ENCODE peak calls at places on chromosomes 4 and X, in five cellular contexts. O is GM23338, Q is AG10803, D is fibroblast of pulmonary artery, L is astrocyte of the cerebellum. C is an unnamed sample.

GRCh38 chr4:123819362-123820035 is 422.9 kb downstream of the SPRY1 start:
- DNase-seq in O (no peak), Q (no peak), D (peak), L (no peak), C (peak)

GRCh38 chr4:223913-224497 is 81.3 kb downstream of the ZNF732 start:
- DNase-seq in O (no peak), Q (no peak), D (no peak), L (no peak), C (no peak)

GRCh38 chrX:2609431-2610238 is 81.5 kb upstream of the CD99 start:
- DNase-seq in O (peak), Q (no peak), D (peak), L (no peak), C (peak)

GRCh38 chrX:74371823-74372222 is 49.5 kb upstream of the SLC16A2 start:
- DNase-seq in O (no peak), Q (no peak), D (no peak), L (no peak), C (no peak)

GRCh38 chrX:140425712-140426395 is 79.0 kb downstream of the SOX3 start:
- DNase-seq in O (peak), Q (no peak), D (no peak), L (no peak), C (no peak)

GRCh38 chrX:46324166-46324565 is 221.1 kb downstream of the ZNF674 start:
- DNase-seq in O (no peak), Q (no peak), D (no peak), L (no peak), C (no peak)

GRCh38 chrX:146346102-146346501 is 463.5 kb upstream of the CXorf51B start:
- DNase-seq in O (no peak), Q (no peak), D (no peak), L (no peak), C (no peak)

GRCh38 chr4:88659061-88659889 is 38.4 kb downstream of the NAP1L5 start:
- DNase-seq in O (peak), Q (peak), D (peak), L (peak), C (peak)

GRCh38 chrX:95949588-95949987 is 735.1 kb upstream of the DIAPH2 start:
- DNase-seq in O (no peak), Q (no peak), D (no peak), L (no peak), C (no peak)

GRCh38 chr4:89196056-89196674 is 84.8 kb downstream of the TIGD2 start:
- DNase-seq in O (peak), Q (peak), D (no peak), L (no peak), C (no peak)

GRCh38 chr4:84502333-84502954 is 3.4 kb upstream of the NKX6-1 start:
- DNase-seq in O (no peak), Q (no peak), D (no peak), L (no peak), C (no peak)

GRCh38 chr4:25827897-25828296 is 34.9 kb downstream of the SEL1L3 start:
- DNase-seq in O (no peak), Q (no peak), D (no peak), L (no peak), C (no peak)

GRCh38 chr4:53307819-53308773 is 57.8 kb downstream of the SCFD2 start:
- DNase-seq in O (no peak), Q (peak), D (no peak), L (peak), C (peak)
- H3K4me3 ChIP-seq in O (no peak), Q (no peak), D (no peak), L (no peak), C (no peak)

GRCh38 chr4:40087799-40088366 is 31.2 kb downstream of the N4BP2 start:
- DNase-seq in O (no peak), Q (no peak), D (no peak), L (no peak), C (no peak)

GRCh38 chr4:40086421-40086820 is 29.8 kb downstream of the N4BP2 start:
- DNase-seq in O (no peak), Q (no peak), D (no peak), L (no peak), C (no peak)
- TF ChIP-seq CTCF in O (no peak), Q (no peak), D (no peak), L (no peak), C (no peak)

GRCh38 chr4:87012265-87012953 is 77.6 kb downstream of the AFF1 start:
- DNase-seq in O (no peak), Q (no peak), D (no peak), L (no peak), C (no peak)
- H3K4me3 ChIP-seq in O (no peak), Q (no peak), D (no peak), L (no peak), C (no peak)

DNA sequence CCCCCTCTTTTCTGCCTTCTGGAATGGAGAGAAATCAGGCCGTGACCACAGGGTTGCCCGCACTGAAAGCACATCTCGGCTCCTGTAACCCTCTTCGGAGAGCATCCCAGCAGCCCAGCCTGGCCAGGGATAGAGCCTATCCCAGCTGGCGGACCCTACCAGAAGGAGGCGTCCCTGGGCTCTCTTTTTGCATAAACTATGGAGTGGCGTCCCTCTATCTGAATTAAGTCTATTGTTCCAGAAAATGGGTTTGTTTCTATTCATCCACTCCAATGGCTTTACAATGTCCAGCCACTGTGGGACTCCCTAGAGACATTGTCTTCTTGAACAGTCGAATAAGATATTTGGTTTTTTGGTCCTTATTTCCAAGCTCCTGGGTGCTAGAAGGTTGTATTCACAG is 689 bp upstream of the NHSL2 start:
- DNase-seq in O (peak), Q (peak), D (peak), L (no peak), C (peak)
- TF ChIP-seq CTCF in O (peak), Q (peak), D (peak), L (peak), C (peak)

GRCh38 chr4:41611881-41612871 is 74.2 kb downstream of the LIMCH1 start:
- DNase-seq in O (peak), Q (peak), D (peak), L (peak), C (no peak)
- H3K4me3 ChIP-seq in O (peak), Q (no peak), D (no peak), L (peak), C (no peak)

GRCh38 chrX:147914609-147915008 is 2.9 kb downstream of the FMR1 start:
- DNase-seq in O (no peak), Q (no peak), D (no peak), L (no peak), C (no peak)
- TF ChIP-seq CTCF in O (no peak), Q (no peak), D (no peak), L (no peak), C (no peak)

DNA sequence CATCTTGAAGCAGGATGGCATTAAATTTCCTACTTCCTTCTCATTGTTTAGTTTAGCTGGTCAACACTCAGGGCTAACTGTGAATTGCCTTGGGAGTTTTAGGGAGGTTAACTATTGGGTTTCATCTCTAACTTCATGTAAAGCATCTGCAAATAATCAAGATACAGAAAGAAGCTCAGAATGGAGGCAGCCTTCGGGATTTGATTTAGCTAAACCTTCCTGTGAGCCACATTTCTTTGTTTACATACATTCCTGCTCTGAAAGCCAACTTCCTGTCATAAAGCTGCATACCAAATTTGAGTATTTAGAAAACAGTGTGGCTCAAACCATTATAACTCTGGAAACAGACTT is 131.7 kb upstream of the PCDH18 start:
- DNase-seq in O (peak), Q (peak), D (peak), L (peak), C (peak)
- H3K4me3 ChIP-seq in O (no peak), Q (no peak), D (no peak), L (no peak), C (no peak)

DNA sequence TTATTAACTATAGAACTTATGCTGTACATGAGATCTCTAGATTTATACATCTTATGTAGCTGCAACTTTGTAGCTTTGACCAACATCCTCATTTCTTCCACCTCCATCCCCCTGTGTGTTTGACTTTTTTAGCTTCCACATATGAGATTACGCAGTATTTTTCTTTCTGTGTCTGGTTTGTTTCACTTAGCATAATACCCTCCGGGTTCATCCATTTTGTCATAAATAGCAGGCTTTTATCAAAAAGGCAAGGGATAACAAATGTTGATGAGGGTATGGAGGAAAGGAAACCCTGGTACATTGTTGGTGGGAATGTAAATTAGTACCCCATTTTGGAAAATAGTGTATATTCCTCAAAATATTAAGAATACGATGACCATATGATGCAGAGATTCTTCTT is 116.4 kb upstream of the DGKK start:
- DNase-seq in O (no peak), Q (no peak), D (no peak), L (no peak), C (no peak)
- TF ChIP-seq CTCF in O (no peak), Q (no peak), D (no peak), L (no peak), C (no peak)

GRCh38 chrX:136030357-136031225 is 45.4 kb downstream of the SLC9A6 start:
- DNase-seq in O (no peak), Q (peak), D (peak), L (peak), C (peak)
- H3K4me3 ChIP-seq in O (no peak), Q (peak), D (no peak), L (no peak), C (no peak)

DNA sequence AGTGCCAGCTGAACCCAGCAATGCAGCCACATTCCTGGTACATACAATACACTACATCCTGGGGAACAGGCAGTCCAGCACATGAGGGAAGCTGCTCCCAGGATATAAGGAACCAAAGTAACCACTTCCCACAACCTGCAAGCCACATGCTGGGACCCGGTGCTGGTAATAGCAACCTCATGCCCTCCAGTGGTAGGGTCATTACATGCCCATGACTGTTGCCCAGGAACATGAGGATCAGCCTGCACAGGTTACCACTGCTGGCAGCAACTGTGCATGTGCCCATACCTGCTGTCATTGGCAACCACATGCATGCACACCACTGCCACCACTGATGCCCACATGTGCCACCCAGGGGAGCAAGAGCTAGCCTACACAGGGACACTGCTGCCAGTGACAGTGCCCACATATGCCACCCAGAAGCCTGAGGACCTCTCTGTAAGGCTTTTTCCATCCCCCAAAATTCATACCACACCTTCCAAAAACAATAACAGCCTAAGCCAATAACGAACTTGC is 1982.5 kb downstream of the ARAP2 start:
- DNase-seq in O (peak), Q (no peak), D (no peak), L (no peak), C (no peak)
- TF ChIP-seq CTCF in O (peak), Q (no peak), D (no peak), L (no peak), C (no peak)